ENCODE peak calls at places on chromosomes 6 and 20, in ten cellular contexts. A is breast epithelium; S is fibroblast of lung; F is esophagus muscularis mucosa; X is hypothalamus; Q is NCI-H1092 treated with DMSO at 0.1 percent for 48 hours; J is aorta; H is NCI-H187; N is RWPE1; C is naive thymus-derived CD8-positive, alpha-beta T cell. M is an unnamed sample.

GRCh38 chr6:46103437-46103836 is 26.4 kb upstream of the ENPP4 start:
- DNase-seq in A (no peak), S (no peak), F (no peak), X (no peak), Q (no peak), J (no peak), H (no peak), N (no peak), C (no peak), M (no peak)

GRCh38 chr6:134703206-134703605 is 246.7 kb downstream of the ALDH8A1 start:
- DNase-seq in A (no peak), S (no peak), F (no peak), X (no peak), Q (no peak), J (no peak), H (no peak), N (no peak), C (no peak), M (no peak)

GRCh38 chr6:50714487-50715379 is 1.4 kb downstream of the TFAP2D start:
- DNase-seq in A (no peak), S (no peak), F (no peak), X (no peak), Q (no peak), J (no peak), H (no peak), N (no peak), C (no peak), M (no peak)

GRCh38 chr20:36214684-36215256 is 21.5 kb upstream of the AAR2 start:
- DNase-seq in A (no peak), S (peak), F (no peak), X (no peak), Q (no peak), J (no peak), H (no peak), N (peak), C (no peak), M (no peak)

GRCh38 chr20:16279320-16279719 is 293.9 kb downstream of the KIF16B start:
- DNase-seq in A (no peak), S (no peak), F (peak), X (no peak), Q (no peak), J (no peak), H (no peak), N (no peak), C (no peak), M (no peak)

GRCh38 chr6:35359744-35360348 is 17.5 kb downstream of the PPARD start:
- DNase-seq in A (no peak), S (peak), F (no peak), X (no peak), Q (no peak), J (peak), H (no peak), N (no peak), C (no peak), M (no peak)

GRCh38 chr6:14818422-14818884 is 427.4 kb upstream of the JARID2 start:
- DNase-seq in A (no peak), S (no peak), F (no peak), X (no peak), Q (no peak), J (no peak), H (no peak), N (no peak), C (no peak), M (no peak)

GRCh38 chr6:41636803-41637178 is 1.5 kb upstream of the MDFI start:
- DNase-seq in A (peak), S (peak), F (no peak), X (no peak), Q (no peak), J (no peak), H (no peak), N (peak), C (no peak), M (no peak)

GRCh38 chr6:1607236-1607556 is 2.5 kb upstream of the FOXC1 start:
- DNase-seq in A (no peak), S (no peak), F (no peak), X (no peak), Q (no peak), J (no peak), H (no peak), N (no peak), C (no peak), M (no peak)

GRCh38 chr6:9161731-9162130 is 726.4 kb upstream of the SLC35B3 start:
- DNase-seq in A (no peak), S (no peak), F (no peak), X (no peak), Q (no peak), J (no peak), H (no peak), N (no peak), C (no peak), M (no peak)

GRCh38 chr20:32761831-32762753 is at the start of gene DNMT3B:
- DNase-seq in A (peak), S (peak), F (no peak), X (peak), Q (peak), J (peak), H (peak), N (peak), C (peak), M (peak)

GRCh38 chr6:143232849-143233248 is 172.2 kb downstream of the AIG1 start:
- DNase-seq in A (no peak), S (peak), F (no peak), X (no peak), Q (peak), J (peak), H (no peak), N (peak), C (no peak), M (no peak)

GRCh38 chr6:124007266-124007665 is 203.6 kb downstream of the NKAIN2 start:
- DNase-seq in A (no peak), S (no peak), F (no peak), X (no peak), Q (no peak), J (no peak), H (no peak), N (no peak), C (no peak), M (no peak)

GRCh38 chr6:29596381-29596900 is 11.5 kb downstream of the OR2H2 start:
- DNase-seq in A (no peak), S (no peak), F (no peak), X (no peak), Q (no peak), J (no peak), H (no peak), N (no peak), C (no peak), M (no peak)

GRCh38 chr6:149130093-149130872 is 187.2 kb upstream of the TAB2 start:
- DNase-seq in A (peak), S (no peak), F (peak), X (no peak), Q (no peak), J (no peak), H (no peak), N (no peak), C (no peak), M (no peak)

M was measured in naive B cell.